ENCODE peak calls at places on chromosomes 13 and 19, in five cellular contexts. One of them, this sample, is unnamed.

GRCh38 chr19:47663435-47663910 is 49.7 kb upstream of the EHD2 start:
- DNase-seq in C1 segment of cervical spinal cord: no peak
- DNase-seq in fibroblast of the conjunctiva: peak; percentile 82
- DNase-seq in Kasumi-1: no peak
- DNase-seq in KBM-7: no peak
- DNase-seq in this sample: peak; percentile 76

GRCh38 chr19:48501961-48502719 is 9.5 kb downstream of the LMTK3 start:
- DNase-seq in fibroblast of the conjunctiva: no peak
- DNase-seq in KBM-7: peak; percentile 98
- DNase-seq in Kasumi-1: peak; percentile 74
- DNase-seq in C1 segment of cervical spinal cord: peak; percentile 32
- DNase-seq in this sample: no peak

GRCh38 chr13:110108348-110109139 is 198.4 kb downstream of the COL4A1 start:
- DNase-seq in Kasumi-1: peak; percentile 47
- DNase-seq in fibroblast of the conjunctiva: peak; percentile 85
- DNase-seq in C1 segment of cervical spinal cord: peak; percentile 56
- DNase-seq in KBM-7: peak; percentile 47
- DNase-seq in this sample: peak; percentile 73

GRCh38 chr13:30376426-30377311 is 45.6 kb upstream of the UBE2L5 start:
- DNase-seq in fibroblast of the conjunctiva: no peak
- DNase-seq in Kasumi-1: peak; percentile 51
- DNase-seq in C1 segment of cervical spinal cord: no peak
- DNase-seq in KBM-7: peak; percentile 59
- DNase-seq in this sample: no peak

GRCh38 chr19:3383121-3383722 is 16.8 kb downstream of the NFIC start:
- DNase-seq in fibroblast of the conjunctiva: no peak
- DNase-seq in KBM-7: no peak
- DNase-seq in C1 segment of cervical spinal cord: peak; percentile 22
- DNase-seq in Kasumi-1: no peak
- DNase-seq in this sample: no peak

GRCh38 chr19:6264803-6265202 is 15.0 kb downstream of the MLLT1 start:
- DNase-seq in fibroblast of the conjunctiva: no peak
- DNase-seq in C1 segment of cervical spinal cord: no peak
- DNase-seq in KBM-7: no peak
- DNase-seq in Kasumi-1: no peak
- DNase-seq in this sample: no peak

GRCh38 chr13:26693749-26694463 is 66.7 kb downstream of the GPR12 start:
- DNase-seq in Kasumi-1: no peak
- DNase-seq in fibroblast of the conjunctiva: no peak
- DNase-seq in KBM-7: no peak
- DNase-seq in C1 segment of cervical spinal cord: no peak
- DNase-seq in this sample: no peak

GRCh38 chr19:50325310-50326100 is 3.7 kb downstream of the KCNC3 start:
- DNase-seq in C1 segment of cervical spinal cord: peak; percentile 56
- DNase-seq in fibroblast of the conjunctiva: no peak
- DNase-seq in KBM-7: peak; percentile 65
- DNase-seq in Kasumi-1: peak; percentile 52
- DNase-seq in this sample: no peak

GRCh38 chr19:16571689-16572331 is 405 bp downstream of the SLC35E1 start:
- DNase-seq in fibroblast of the conjunctiva: no peak
- DNase-seq in KBM-7: no peak
- DNase-seq in Kasumi-1: no peak
- DNase-seq in C1 segment of cervical spinal cord: no peak
- DNase-seq in this sample: no peak

GRCh38 chr13:72170571-72170970 is 303.6 kb upstream of the DACH1 start:
- DNase-seq in Kasumi-1: no peak
- DNase-seq in KBM-7: no peak
- DNase-seq in C1 segment of cervical spinal cord: no peak
- DNase-seq in fibroblast of the conjunctiva: no peak
- DNase-seq in this sample: no peak

GRCh38 chr13:48567521-48568331 is 34.8 kb upstream of the RCBTB2 start:
- DNase-seq in C1 segment of cervical spinal cord: no peak
- DNase-seq in fibroblast of the conjunctiva: peak; percentile 89
- DNase-seq in Kasumi-1: peak; percentile 49
- DNase-seq in KBM-7: peak; percentile 73
- DNase-seq in this sample: no peak

GRCh38 chr19:5183616-5184015 is 157.0 kb downstream of the PTPRS start:
- DNase-seq in Kasumi-1: no peak
- DNase-seq in C1 segment of cervical spinal cord: no peak
- DNase-seq in fibroblast of the conjunctiva: no peak
- DNase-seq in KBM-7: no peak
- DNase-seq in this sample: no peak

GRCh38 chr13:113158946-113159345 is 498 bp downstream of the PROZ start:
- DNase-seq in Kasumi-1: no peak
- DNase-seq in C1 segment of cervical spinal cord: no peak
- DNase-seq in fibroblast of the conjunctiva: no peak
- DNase-seq in KBM-7: no peak
- DNase-seq in this sample: no peak

GRCh38 chr19:7083076-7083956 is 13.8 kb downstream of the ZNF557 start:
- DNase-seq in Kasumi-1: no peak
- DNase-seq in fibroblast of the conjunctiva: no peak
- DNase-seq in KBM-7: peak; percentile 39
- DNase-seq in C1 segment of cervical spinal cord: no peak
- DNase-seq in this sample: no peak

GRCh38 chr13:27347373-27347772 is 76.7 kb downstream of the RASL11A start:
- DNase-seq in fibroblast of the conjunctiva: no peak
- DNase-seq in KBM-7: no peak
- DNase-seq in C1 segment of cervical spinal cord: no peak
- DNase-seq in Kasumi-1: no peak
- DNase-seq in this sample: no peak

GRCh38 chr19:35513231-35513974 is at the start of gene DMKN:
- DNase-seq in KBM-7: no peak
- DNase-seq in C1 segment of cervical spinal cord: no peak
- DNase-seq in fibroblast of the conjunctiva: no peak
- DNase-seq in Kasumi-1: no peak
- DNase-seq in this sample: no peak

GRCh38 chr13:111326981-111327642 is 6.7 kb downstream of the TEX29 start:
- DNase-seq in Kasumi-1: no peak
- DNase-seq in C1 segment of cervical spinal cord: no peak
- DNase-seq in KBM-7: no peak
- DNase-seq in fibroblast of the conjunctiva: no peak
- DNase-seq in this sample: no peak

GRCh38 chr19:3516675-3517207 is 10.6 kb downstream of the FZR1 start:
- DNase-seq in KBM-7: no peak
- DNase-seq in C1 segment of cervical spinal cord: no peak
- DNase-seq in Kasumi-1: no peak
- DNase-seq in fibroblast of the conjunctiva: no peak
- DNase-seq in this sample: no peak

GRCh38 chr13:49690133-49690989 is 925 bp downstream of the EBPL start:
- DNase-seq in Kasumi-1: peak; percentile 56
- DNase-seq in fibroblast of the conjunctiva: no peak
- DNase-seq in KBM-7: no peak
- DNase-seq in C1 segment of cervical spinal cord: no peak
- DNase-seq in this sample: peak; percentile 55

GRCh38 chr19:18208098-18208951 is 4.5 kb upstream of the RAB3A start:
- DNase-seq in C1 segment of cervical spinal cord: no peak
- DNase-seq in fibroblast of the conjunctiva: no peak
- DNase-seq in Kasumi-1: peak; percentile 37
- DNase-seq in KBM-7: peak; percentile 40
- DNase-seq in this sample: peak; percentile 65

GRCh38 chr19:18637644-18638630 is 1.1 kb downstream of the KLHL26 start:
- DNase-seq in Kasumi-1: peak; percentile 46
- DNase-seq in fibroblast of the conjunctiva: no peak
- DNase-seq in KBM-7: peak; percentile 28
- DNase-seq in C1 segment of cervical spinal cord: no peak
- DNase-seq in this sample: no peak

GRCh38 chr19:2716722-2717637 is 4.2 kb downstream of the DIRAS1 start:
- DNase-seq in Kasumi-1: no peak
- DNase-seq in KBM-7: no peak
- DNase-seq in C1 segment of cervical spinal cord: no peak
- DNase-seq in fibroblast of the conjunctiva: no peak
- DNase-seq in this sample: no peak

GRCh38 chr13:101875717-101876393 is 423.4 kb downstream of the ITGBL1 start:
- DNase-seq in KBM-7: no peak
- DNase-seq in Kasumi-1: no peak
- DNase-seq in C1 segment of cervical spinal cord: no peak
- DNase-seq in fibroblast of the conjunctiva: peak; percentile 45
- DNase-seq in this sample: peak; percentile 0

GRCh38 chr19:13974073-13974472 is 21.8 kb downstream of the DCAF15 start:
- DNase-seq in fibroblast of the conjunctiva: no peak
- DNase-seq in C1 segment of cervical spinal cord: no peak
- DNase-seq in Kasumi-1: no peak
- DNase-seq in KBM-7: no peak
- DNase-seq in this sample: no peak

GRCh38 chr13:38530492-38530891 is 156.4 kb upstream of the FREM2 start:
- DNase-seq in fibroblast of the conjunctiva: peak; percentile 21
- DNase-seq in KBM-7: no peak
- DNase-seq in Kasumi-1: peak; percentile 19
- DNase-seq in C1 segment of cervical spinal cord: no peak
- DNase-seq in this sample: no peak

GRCh38 chr13:112032186-112032835 is 34.6 kb upstream of the SOX1 start:
- DNase-seq in C1 segment of cervical spinal cord: no peak
- DNase-seq in KBM-7: no peak
- DNase-seq in fibroblast of the conjunctiva: no peak
- DNase-seq in Kasumi-1: no peak
- DNase-seq in this sample: no peak

GRCh38 chr19:39951065-39951650 is 16.7 kb upstream of the FCGBP start:
- DNase-seq in fibroblast of the conjunctiva: no peak
- DNase-seq in Kasumi-1: no peak
- DNase-seq in KBM-7: no peak
- DNase-seq in C1 segment of cervical spinal cord: no peak
- DNase-seq in this sample: no peak

GRCh38 chr19:18488403-18488723 is 33.5 kb downstream of the ELL start:
- DNase-seq in KBM-7: no peak
- DNase-seq in C1 segment of cervical spinal cord: peak; percentile 18
- DNase-seq in Kasumi-1: no peak
- DNase-seq in fibroblast of the conjunctiva: no peak
- DNase-seq in this sample: no peak

This sample was measured in AG04450.